ENCODE peak calls at places on chromosome 20, in ten cellular contexts. H is fibroblast of mammary gland; I is astrocyte of the spinal cord; J is CD8-positive, alpha-beta T cell; O is psoas muscle; U is right lobe of liver; P is choroid plexus epithelial cell; Y is coronary artery; W is upper lobe of right lung; E is heart right ventricle. M is an unnamed sample.

GRCh38 chr20:33864324-33864963 is 53.3 kb downstream of the CHMP4B start:
- DNase-seq in H (no peak), I (no peak), J (no peak), O (no peak), U (no peak), P (no peak), Y (no peak), W (no peak), E (no peak), M (no peak)

GRCh38 chr20:51529027-51529749 is 13.3 kb downstream of the NFATC2 start:
- DNase-seq in H (peak), I (peak), J (no peak), O (no peak), U (no peak), P (peak), Y (no peak), W (no peak), E (no peak), M (no peak)

GRCh38 chr20:36274248-36274841 is 31.8 kb upstream of the DLGAP4 start:
- DNase-seq in H (no peak), I (no peak), J (no peak), O (peak), U (no peak), P (no peak), Y (no peak), W (no peak), E (no peak), M (no peak)

GRCh38 chr20:63580796-63581461 is 6.9 kb upstream of the HELZ2 start:
- DNase-seq in H (peak), I (peak), J (peak), O (no peak), U (no peak), P (peak), Y (no peak), W (no peak), E (no peak), M (no peak)

GRCh38 chr20:50824137-50824536 is 29.3 kb downstream of the BCAS4 start:
- DNase-seq in H (peak), I (peak), J (no peak), O (peak), U (no peak), P (peak), Y (peak), W (no peak), E (peak), M (peak)

GRCh38 chr20:48131581-48131980 is 346.3 kb upstream of the SULF2 start:
- DNase-seq in H (peak), I (no peak), J (no peak), O (no peak), U (no peak), P (no peak), Y (no peak), W (no peak), E (no peak), M (peak)

GRCh38 chr20:10863337-10864060 is 189.7 kb upstream of the JAG1 start:
- DNase-seq in H (peak), I (peak), J (no peak), O (no peak), U (no peak), P (peak), Y (no peak), W (no peak), E (no peak), M (peak)

GRCh38 chr20:8062781-8063180 is 43.2 kb upstream of the TMX4 start:
- DNase-seq in H (no peak), I (no peak), J (no peak), O (no peak), U (no peak), P (no peak), Y (no peak), W (no peak), E (no peak), M (no peak)

GRCh38 chr20:10501377-10501776 is 66.3 kb downstream of the SLX4IP start:
- DNase-seq in H (no peak), I (no peak), J (peak), O (no peak), U (no peak), P (no peak), Y (no peak), W (peak), E (no peak), M (peak)

GRCh38 chr20:21521596-21522478 is 8.0 kb upstream of the NKX2-2 start:
- DNase-seq in H (no peak), I (no peak), J (no peak), O (no peak), U (no peak), P (no peak), Y (no peak), W (no peak), E (no peak), M (no peak)

GRCh38 chr20:37230200-37230599 is 31.4 kb downstream of the GHRH start:
- DNase-seq in H (no peak), I (no peak), J (no peak), O (no peak), U (no peak), P (no peak), Y (no peak), W (no peak), E (no peak), M (no peak)

GRCh38 chr20:51492167-51493092 is 50.1 kb downstream of the NFATC2 start:
- DNase-seq in H (no peak), I (peak), J (no peak), O (peak), U (peak), P (no peak), Y (peak), W (peak), E (peak), M (no peak)

GRCh38 chr20:18188446-18188845 is 50.8 kb downstream of the KAT14 start:
- DNase-seq in H (peak), I (no peak), J (no peak), O (no peak), U (no peak), P (peak), Y (no peak), W (no peak), E (no peak), M (no peak)

GRCh38 chr20:21099653-21100589 is 6.2 kb downstream of the LINC00237 start:
- DNase-seq in H (no peak), I (no peak), J (no peak), O (peak), U (peak), P (no peak), Y (no peak), W (peak), E (peak), M (no peak)

DNA sequence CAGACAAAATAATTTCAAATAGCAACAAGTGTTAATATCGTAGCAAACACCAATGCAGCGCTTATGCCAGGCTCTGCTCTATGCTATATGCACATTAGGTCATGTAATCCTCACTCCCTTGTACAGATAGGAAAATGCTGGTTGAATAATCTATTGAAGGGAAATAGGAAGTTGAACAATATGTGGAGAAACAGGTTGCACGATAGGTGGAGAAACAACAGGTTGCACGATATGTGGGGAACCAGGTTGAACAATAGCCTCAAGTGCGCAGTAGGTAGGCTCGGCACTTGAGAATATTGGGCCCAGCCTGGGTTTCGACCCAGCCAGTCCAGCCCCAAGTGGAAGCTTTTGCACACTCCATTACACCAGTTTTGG is 91.1 kb upstream of the SIRPA start:
- DNase-seq in H (no peak), I (no peak), J (no peak), O (no peak), U (no peak), P (no peak), Y (peak), W (no peak), E (no peak), M (no peak)
- H3K4me3 ChIP-seq in H (no peak), I (no peak), J (no peak), O (peak), U (no peak), P (no peak), Y (no peak), W (peak), E (no peak), M (no peak)

DNA sequence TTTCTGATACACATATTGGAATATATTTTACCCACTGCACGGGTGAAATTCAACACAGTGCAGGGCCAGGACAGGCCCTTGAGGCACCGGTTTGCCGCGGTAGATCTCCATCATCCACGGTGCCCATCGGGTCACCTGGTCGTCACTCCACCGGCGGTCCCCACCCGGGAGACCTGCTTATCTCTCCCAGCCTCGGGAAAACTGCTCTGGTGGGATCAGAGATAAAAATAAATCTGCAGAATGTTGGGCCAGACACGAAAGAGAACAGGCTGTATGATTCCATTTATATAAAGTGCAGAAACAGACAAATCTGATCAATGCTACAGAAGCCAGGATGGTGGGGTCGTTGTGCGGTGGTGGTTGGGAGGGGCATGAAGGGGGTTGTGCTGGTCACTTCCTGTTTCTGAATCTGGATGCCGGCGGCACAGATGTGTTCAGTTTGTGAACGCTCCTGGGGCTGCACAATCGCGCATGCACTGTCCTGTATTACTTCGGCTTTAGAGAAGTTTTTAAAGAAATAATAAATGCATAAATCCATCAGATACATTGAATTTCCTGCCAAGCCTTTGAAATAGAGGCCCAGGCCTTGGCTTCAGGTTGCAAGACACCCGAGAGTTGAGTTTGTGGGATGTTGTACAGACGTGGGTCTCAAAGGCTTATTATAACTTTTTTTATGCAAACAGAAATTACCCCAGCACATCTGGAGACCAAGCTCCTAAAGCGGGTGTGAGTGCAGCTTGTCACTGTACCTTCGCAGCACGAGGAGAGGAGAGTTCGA is 54.3 kb downstream of the ANKRD60 start:
- DNase-seq in H (peak), I (no peak), J (no peak), O (no peak), U (no peak), P (peak), Y (no peak), W (no peak), E (no peak), M (no peak)
- H3K4me3 ChIP-seq in H (no peak), I (no peak), J (no peak), O (peak), U (no peak), P (no peak), Y (peak), W (peak), E (no peak), M (peak)

GRCh38 chr20:3890410-3890751 is 1.2 kb downstream of the PANK2 start:
- DNase-seq in H (peak), I (peak), J (no peak), O (no peak), U (no peak), P (peak), Y (no peak), W (no peak), E (no peak), M (no peak)

GRCh38 chr20:3889489-3890409 is 562 bp downstream of the PANK2 start:
- DNase-seq in H (no peak), I (no peak), J (peak), O (peak), U (peak), P (no peak), Y (peak), W (peak), E (peak), M (peak)

GRCh38 chr20:3887870-3888614 is 1.1 kb upstream of the PANK2 start:
- DNase-seq in H (peak), I (no peak), J (no peak), O (no peak), U (no peak), P (no peak), Y (no peak), W (no peak), E (no peak), M (no peak)

GRCh38 chr20:3888622-3889488 is at the start of gene PANK2:
- DNase-seq in H (peak), I (peak), J (peak), O (peak), U (peak), P (peak), Y (peak), W (peak), E (peak), M (peak)

GRCh38 chr20:3890999-3891929 is 2.1 kb downstream of the PANK2 start:
- DNase-seq in H (no peak), I (no peak), J (no peak), O (no peak), U (no peak), P (no peak), Y (no peak), W (peak), E (no peak), M (no peak)
- H3K4me3 ChIP-seq in H (peak), I (peak), J (peak), O (peak), U (peak), P (peak), Y (peak), W (peak), E (no peak), M (peak)

GRCh38 chr20:46336735-46337134 is 28.4 kb upstream of the CDH22 start:
- DNase-seq in H (no peak), I (no peak), J (no peak), O (no peak), U (no peak), P (no peak), Y (no peak), W (no peak), E (no peak), M (no peak)
- H3K4me3 ChIP-seq in H (no peak), I (no peak), J (no peak), O (no peak), U (no peak), P (no peak), Y (no peak), W (no peak), E (no peak), M (no peak)

DNA sequence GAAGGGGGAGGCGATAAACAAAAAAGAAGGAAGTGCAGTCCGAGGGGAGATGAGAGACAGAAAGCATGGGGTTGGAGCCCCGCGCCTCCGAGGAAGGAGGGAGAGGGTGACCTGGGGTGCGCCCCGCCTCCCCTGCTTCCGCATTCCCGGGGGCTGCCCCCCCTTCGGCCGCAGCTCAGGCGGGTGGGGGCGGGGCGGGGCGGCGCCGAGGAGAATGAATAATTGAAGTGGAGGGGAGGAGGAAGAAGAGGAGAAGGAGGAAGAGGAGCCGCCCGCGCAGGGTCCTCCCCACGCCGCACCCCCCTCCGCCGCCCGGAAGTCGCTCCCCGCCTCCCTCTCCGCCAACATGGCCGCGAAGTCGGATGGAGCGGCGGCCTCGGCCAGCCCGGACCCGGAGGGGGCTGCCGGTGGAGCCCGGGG is at the start of gene XKR7:
- DNase-seq in H (no peak), I (no peak), J (no peak), O (no peak), U (no peak), P (no peak), Y (no peak), W (no peak), E (no peak), M (no peak)
- H3K4me3 ChIP-seq in H (no peak), I (no peak), J (no peak), O (no peak), U (no peak), P (peak), Y (peak), W (peak), E (no peak), M (no peak)